ENCODE peak calls at places on chromosomes 6 and 20, in five cellular contexts. C is uterus, V is thyroid gland, W is endothelial cell of umbilical vein, M is A549. O is an unnamed sample.

GRCh38 chr20:62662422-62662821 is 20.1 kb downstream of the SLCO4A1 start:
- DNase-seq in M (no peak), W (no peak), V (no peak), C (no peak), O (no peak)

GRCh38 chr6:80060774-80061173 is 45.7 kb upstream of the BCKDHB start:
- DNase-seq in V (no peak), C (no peak), M (no peak), W (no peak), O (no peak)

GRCh38 chr20:49437057-49437456 is 45.4 kb downstream of the KCNB1 start:
- DNase-seq in W (no peak), V (no peak), M (no peak), C (no peak), O (no peak)

GRCh38 chr6:130324657-130325056 is 41.2 kb upstream of the TMEM200A start:
- DNase-seq in W (no peak), C (no peak), M (no peak), V (no peak), O (no peak)

GRCh38 chr20:34639755-34640222 is 37.1 kb downstream of the PIGU start:
- DNase-seq in C (no peak), M (no peak), W (peak), V (peak), O (no peak)

GRCh38 chr6:160348552-160349441 is 619 bp downstream of the SLC22A3 start:
- DNase-seq in C (no peak), V (peak), M (peak), W (no peak), O (no peak)

GRCh38 chr6:29744621-29745020 is 21.4 kb downstream of the HLA-F start:
- DNase-seq in V (no peak), C (no peak), M (no peak), W (no peak), O (no peak)

GRCh38 chr6:21754891-21755290 is 161.3 kb downstream of the SOX4 start:
- DNase-seq in V (no peak), M (peak), W (peak), C (no peak), O (no peak)

GRCh38 chr6:6678185-6678671 is 89.7 kb downstream of the LY86 start:
- DNase-seq in V (no peak), M (peak), C (no peak), W (peak), O (no peak)

GRCh38 chr20:25525857-25526256 is 59.5 kb downstream of the NINL start:
- DNase-seq in W (no peak), V (no peak), M (peak), C (no peak), O (no peak)

GRCh38 chr20:52410182-52410647 is 218.6 kb upstream of the ZFP64 start:
- DNase-seq in M (no peak), W (no peak), C (peak), V (no peak), O (no peak)

GRCh38 chr6:58073263-58073662 is 755.8 kb downstream of the PRIM2 start:
- DNase-seq in M (no peak), W (no peak), C (no peak), V (no peak), O (no peak)

GRCh38 chr6:137709424-137710281 is 157.4 kb upstream of the TNFAIP3 start:
- DNase-seq in M (no peak), C (no peak), W (no peak), V (no peak), O (no peak)

GRCh38 chr6:113805167-113805835 is 51.8 kb upstream of the MARCKS start:
- DNase-seq in W (no peak), C (no peak), M (no peak), V (no peak), O (no peak)

GRCh38 chr20:58818585-58819285 is 32.0 kb downstream of the GNAS-AS1 start:
- DNase-seq in W (no peak), M (no peak), V (no peak), C (no peak), O (no peak)

GRCh38 chr6:40634429-40634828 is 47.3 kb upstream of the LRFN2 start:
- DNase-seq in M (no peak), W (no peak), V (no peak), C (no peak), O (no peak)

GRCh38 chr6:158387036-158387435 is 74.8 kb downstream of the TULP4 start:
- DNase-seq in V (no peak), M (peak), W (no peak), C (no peak), O (no peak)

GRCh38 chr6:22899446-22899845 is 330.1 kb downstream of the HDGFL1 start:
- DNase-seq in W (no peak), M (no peak), V (no peak), C (no peak), O (no peak)

GRCh38 chr6:106181664-106182418 is 95.7 kb downstream of the PRDM1 start:
- DNase-seq in C (no peak), W (no peak), V (no peak), M (no peak), O (no peak)

GRCh38 chr20:50532231-50532630 is 22.0 kb downstream of the PTPN1 start:
- DNase-seq in C (no peak), V (no peak), M (no peak), W (no peak), O (no peak)

GRCh38 chr20:38117635-38118034 is 47.4 kb downstream of the TGM2 start:
- DNase-seq in M (no peak), W (peak), V (no peak), C (no peak), O (no peak)

GRCh38 chr6:119040229-119040628 is 38.2 kb downstream of the FAM184A start:
- DNase-seq in W (no peak), C (no peak), M (no peak), V (no peak), O (no peak)

GRCh38 chr6:164098857-164099534 is 684.5 kb downstream of the QKI start:
- DNase-seq in M (no peak), W (no peak), V (no peak), C (no peak), O (no peak)

GRCh38 chr6:48426636-48427035 is 315.6 kb upstream of the PTCHD4 start:
- DNase-seq in W (peak), C (no peak), M (no peak), V (no peak), O (no peak)

GRCh38 chr6:221531-222349 is 70.5 kb upstream of the DUSP22 start:
- DNase-seq in V (no peak), M (no peak), W (no peak), C (no peak), O (no peak)
- TF ChIP-seq POLR2A in V (no peak), M (no peak), W (no peak), C (no peak), O (no peak)

GRCh38 chr6:33088931-33089640 is 13.3 kb downstream of the HLA-DPB1 start:
- DNase-seq in W (no peak), M (no peak), C (no peak), V (no peak), O (no peak)

GRCh38 chr6:33088258-33088930 is 12.6 kb downstream of the HLA-DPB1 start:
- DNase-seq in C (no peak), V (no peak), M (no peak), W (no peak), O (no peak)

GRCh38 chr6:33081098-33081824 is 5.5 kb downstream of the HLA-DPB1 start:
- DNase-seq in M (no peak), V (no peak), W (no peak), C (no peak), O (no peak)

GRCh38 chr6:33082702-33083101 is 6.9 kb downstream of the HLA-DPB1 start:
- DNase-seq in W (no peak), C (peak), M (peak), V (peak), O (no peak)

DNA sequence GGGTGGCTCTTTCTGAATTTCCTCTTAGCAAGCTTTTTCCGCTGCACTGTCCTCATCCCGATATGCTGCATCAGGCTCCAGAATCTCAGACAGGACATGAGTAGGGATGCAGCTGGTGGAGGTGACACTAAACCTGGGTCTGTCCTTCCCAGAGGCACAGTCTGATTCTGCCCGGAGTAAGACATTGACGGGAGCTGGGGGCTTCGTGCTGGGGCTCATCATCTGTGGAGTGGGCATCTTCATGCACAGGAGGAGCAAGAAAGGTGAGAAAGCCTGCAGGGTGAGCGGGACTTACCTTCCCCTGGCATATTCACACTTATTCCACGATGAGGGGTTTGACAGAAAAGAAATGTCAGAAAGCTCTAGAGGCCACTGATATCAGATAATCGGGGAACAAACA is 9.8 kb downstream of the HLA-DPB1 start:
- DNase-seq in C (no peak), W (no peak), V (no peak), M (no peak), O (no peak)
- TF ChIP-seq POLR2A in C (no peak), W (no peak), V (no peak), M (no peak), O (no peak)

GRCh38 chr6:26019261-26019845 is 56.8 kb downstream of the TRIM38 start:
- DNase-seq in W (no peak), C (no peak), M (no peak), V (peak), O (no peak)
- TF ChIP-seq POLR2A in W (no peak), C (no peak), M (no peak), V (no peak), O (no peak)

GRCh38 chr6:31405996-31406395 is 2.6 kb downstream of the MICA start:
- DNase-seq in W (no peak), V (no peak), M (no peak), C (no peak), O (no peak)

GRCh38 chr6:31401403-31401802 is 2.0 kb upstream of the MICA start:
- DNase-seq in M (no peak), W (peak), C (peak), V (peak), O (no peak)

GRCh38 chr6:31400467-31401289 is 2.7 kb upstream of the MICA start:
- DNase-seq in C (peak), W (peak), M (no peak), V (peak), O (peak)

GRCh38 chr6:31402324-31403282 is 792 bp upstream of the MICA start:
- DNase-seq in V (peak), M (no peak), C (no peak), W (no peak), O (no peak)

GRCh38 chr6:31403283-31403989 is at the start of gene MICA:
- DNase-seq in C (peak), M (peak), V (peak), W (peak), O (peak)
- TF ChIP-seq POLR2A in C (peak), M (peak), V (peak), W (peak), O (no peak)

GRCh38 chr6:41705996-41706835 is 29.2 kb downstream of the TFEB start:
- DNase-seq in M (peak), C (peak), W (peak), V (peak), O (peak)
- TF ChIP-seq POLR2A in M (no peak), C (no peak), W (no peak), V (peak), O (no peak)

GRCh38 chr6:13574571-13575376 is at the start of gene SIRT5:
- DNase-seq in V (peak), C (peak), M (peak), W (peak), O (peak)
- TF ChIP-seq POLR2A in V (peak), C (peak), M (peak), W (no peak), O (peak)

GRCh38 chr6:37170273-37171140 is 555 bp downstream of the PIM1 start:
- DNase-seq in W (peak), V (peak), M (peak), C (peak), O (no peak)

GRCh38 chr6:37171141-37171969 is 1.4 kb downstream of the PIM1 start:
- DNase-seq in M (no peak), V (peak), C (peak), W (peak), O (peak)

GRCh38 chr6:37168809-37169457 is 1.0 kb upstream of the PIM1 start:
- DNase-seq in C (no peak), M (peak), V (peak), W (no peak), O (no peak)

GRCh38 chr6:37168163-37168758 is 1.7 kb upstream of the PIM1 start:
- DNase-seq in C (no peak), W (no peak), M (no peak), V (no peak), O (no peak)

GRCh38 chr6:37169458-37170272 is at the start of gene PIM1:
- DNase-seq in W (peak), C (peak), V (peak), M (peak), O (peak)
- TF ChIP-seq POLR2A in W (peak), C (peak), V (peak), M (peak), O (peak)

O was measured in spleen.